ENCODE peak calls at places on chromosomes 6 and 20, in nine cellular contexts. N, G, O, Y, H, F, R, P and C are unnamed samples.

GRCh38 chr20:1215386-1216170 is 10.3 kb upstream of the RAD21L1 start:
- DNase-seq in N (no peak), G (no peak), O (no peak), Y (no peak), H (no peak), F (no peak), R (no peak), P (no peak), C (peak; percentile 32)

GRCh38 chr20:41664584-41664983 is 46.4 kb upstream of the CHD6 start:
- DNase-seq in N (no peak), G (peak; percentile 32), O (peak; percentile 19), Y (peak; percentile 14), H (no peak), F (no peak), R (no peak), P (no peak), C (peak; percentile 10)

GRCh38 chr20:53679597-53680309 is 86.1 kb upstream of the ZNF217 start:
- DNase-seq in N (no peak), G (no peak), O (no peak), Y (no peak), H (no peak), F (no peak), R (no peak), P (no peak), C (peak; percentile 39)

GRCh38 chr20:39910536-39910935 is 778.5 kb downstream of the MAFB start:
- DNase-seq in N (no peak), G (no peak), O (no peak), Y (no peak), H (peak; percentile 2), F (no peak), R (no peak), P (no peak), C (peak; percentile 23)

GRCh38 chr20:64205611-64206026 is 41.4 kb downstream of the MYT1 start:
- DNase-seq in N (peak; percentile 13), G (no peak), O (no peak), Y (no peak), H (no peak), F (no peak), R (no peak), P (no peak), C (no peak)

GRCh38 chr6:11179978-11180303 is 52.5 kb downstream of the NEDD9 start:
- DNase-seq in N (no peak), G (no peak), O (no peak), Y (no peak), H (no peak), F (no peak), R (no peak), P (no peak), C (no peak)

GRCh38 chr6:36504982-36505381 is 42.3 kb downstream of the STK38 start:
- DNase-seq in N (no peak), G (peak; percentile 29), O (no peak), Y (peak; percentile 29), H (no peak), F (no peak), R (no peak), P (no peak), C (no peak)

GRCh38 chr20:38842558-38842981 is 37.1 kb downstream of the PPP1R16B start:
- DNase-seq in N (no peak), G (no peak), O (no peak), Y (no peak), H (no peak), F (no peak), R (no peak), P (no peak), C (no peak)

GRCh38 chr20:50191566-50192363 is 1.1 kb downstream of the CEBPB start:
- DNase-seq in N (peak; percentile 47), G (peak; percentile 44), O (peak; percentile 85), Y (peak; percentile 28), H (no peak), F (no peak), R (peak; percentile 41), P (no peak), C (peak; percentile 40)